ENCODE peak calls at places on chromosome 21, in six cellular contexts. F, C, Q, B, W and D are unnamed samples.

GRCh38 chr21:25183577-25183976 is 423.7 kb downstream of the MRPL39 start:
- DNase-seq in Q (no peak), W (no peak), C (no peak), B (no peak), F (no peak), D (no peak)

GRCh38 chr21:35127851-35128250 is 78.7 kb upstream of the RUNX1 start:
- DNase-seq in C (no peak), W (peak), B (no peak), F (no peak), Q (no peak), D (no peak)

GRCh38 chr21:42350271-42350885 is 416 bp downstream of the TFF2 start:
- DNase-seq in F (no peak), B (no peak), C (no peak), Q (no peak), W (no peak), D (no peak)

GRCh38 chr21:15804247-15804985 is 74.6 kb downstream of the USP25 start:
- DNase-seq in B (no peak), Q (no peak), W (no peak), C (no peak), F (no peak), D (no peak)

GRCh38 chr21:26736449-26736848 is 108.8 kb downstream of the ADAMTS1 start:
- DNase-seq in W (peak), Q (no peak), F (no peak), B (no peak), C (no peak), D (no peak)

GRCh38 chr21:35079181-35079580 is 30.1 kb upstream of the RUNX1 start:
- DNase-seq in W (no peak), C (no peak), Q (no peak), F (no peak), B (no peak), D (no peak)

GRCh38 chr21:46161800-46162592 is 6.6 kb upstream of the FTCD start:
- DNase-seq in C (no peak), Q (no peak), B (peak), F (no peak), W (no peak), D (peak)

GRCh38 chr21:34336756-34337391 is 26.9 kb upstream of the KCNE2 start:
- DNase-seq in C (no peak), W (peak), Q (no peak), F (peak), B (no peak), D (no peak)

GRCh38 chr21:43984905-43985689 is 27.0 kb upstream of the TRAPPC10 start:
- DNase-seq in W (no peak), C (no peak), Q (no peak), B (no peak), F (no peak), D (no peak)

GRCh38 chr21:35368326-35368725 is 319.2 kb upstream of the RUNX1 start:
- DNase-seq in B (no peak), C (no peak), W (no peak), F (no peak), Q (no peak), D (no peak)

GRCh38 chr21:26506951-26507350 is 66.1 kb downstream of the CYYR1 start:
- DNase-seq in Q (no peak), B (no peak), F (no peak), C (no peak), W (peak), D (no peak)

GRCh38 chr21:27725916-27726315 is 759.0 kb upstream of the ADAMTS5 start:
- DNase-seq in B (no peak), C (no peak), W (no peak), F (no peak), Q (no peak), D (no peak)

GRCh38 chr21:17139696-17140095 is 373.1 kb upstream of the CXADR start:
- DNase-seq in B (no peak), Q (no peak), C (no peak), F (peak), W (peak), D (no peak)

GRCh38 chr21:45365608-45366241 is 39.2 kb upstream of the COL18A1 start:
- DNase-seq in W (peak), Q (no peak), C (no peak), B (peak), F (no peak), D (no peak)